ENCODE peak calls at places on chromosome 11, in ten cellular contexts. One of them, this sample, is unnamed.
A peak's percentile ranks its signal among the peaks of the same experiment; 100 is the strongest.

GRCh38 chr11:127939000-127939399 is 648.4 kb downstream of the ETS1 start:
- DNase-seq in T-helper 2 cell: no peak
- DNase-seq in Kasumi-1: no peak
- DNase-seq in ovary: no peak
- DNase-seq in NCI-H82: no peak
- DNase-seq in stimulated activated CD8-positive, alpha-beta memory T cell treated with anti-CD3 and anti-CD28 coated beads, Interleukin-2, amount 100 ng/mL, for 1 hour: no peak
- DNase-seq in prostate gland: no peak
- DNase-seq in NCI-H2081: no peak
- DNase-seq in germinal center: no peak
- DNase-seq in D721Med: no peak
- DNase-seq in this sample: no peak

GRCh38 chr11:102837151-102837550 is 6.3 kb downstream of the MMP3 start:
- DNase-seq in T-helper 2 cell: no peak
- DNase-seq in Kasumi-1: no peak
- DNase-seq in ovary: no peak
- DNase-seq in NCI-H82: no peak
- DNase-seq in stimulated activated CD8-positive, alpha-beta memory T cell treated with anti-CD3 and anti-CD28 coated beads, Interleukin-2, amount 100 ng/mL, for 1 hour: no peak
- DNase-seq in prostate gland: no peak
- DNase-seq in NCI-H2081: no peak
- DNase-seq in germinal center: no peak
- DNase-seq in D721Med: no peak
- DNase-seq in this sample: no peak

GRCh38 chr11:130001491-130002351 is 914 bp downstream of the PRDM10 start:
- DNase-seq in T-helper 2 cell: peak; percentile 60
- DNase-seq in Kasumi-1: peak; percentile 46
- DNase-seq in ovary: no peak
- DNase-seq in NCI-H82: peak; percentile 78
- DNase-seq in stimulated activated CD8-positive, alpha-beta memory T cell treated with anti-CD3 and anti-CD28 coated beads, Interleukin-2, amount 100 ng/mL, for 1 hour: no peak
- DNase-seq in prostate gland: peak; percentile 17
- DNase-seq in NCI-H2081: peak; percentile 54
- DNase-seq in germinal center: peak; percentile 35
- DNase-seq in D721Med: no peak
- DNase-seq in this sample: no peak

GRCh38 chr11:19209617-19210016 is 7.8 kb upstream of the CSRP3 start:
- DNase-seq in T-helper 2 cell: no peak
- DNase-seq in Kasumi-1: no peak
- DNase-seq in ovary: no peak
- DNase-seq in NCI-H82: no peak
- DNase-seq in stimulated activated CD8-positive, alpha-beta memory T cell treated with anti-CD3 and anti-CD28 coated beads, Interleukin-2, amount 100 ng/mL, for 1 hour: no peak
- DNase-seq in prostate gland: no peak
- DNase-seq in NCI-H2081: no peak
- DNase-seq in germinal center: no peak
- DNase-seq in D721Med: no peak
- DNase-seq in this sample: no peak

GRCh38 chr11:116861539-116861938 is 24.1 kb upstream of the APOA1 start:
- DNase-seq in T-helper 2 cell: no peak
- DNase-seq in Kasumi-1: no peak
- DNase-seq in ovary: no peak
- DNase-seq in NCI-H82: no peak
- DNase-seq in stimulated activated CD8-positive, alpha-beta memory T cell treated with anti-CD3 and anti-CD28 coated beads, Interleukin-2, amount 100 ng/mL, for 1 hour: no peak
- DNase-seq in prostate gland: no peak
- DNase-seq in NCI-H2081: no peak
- DNase-seq in germinal center: no peak
- DNase-seq in D721Med: no peak
- DNase-seq in this sample: no peak

GRCh38 chr11:34223021-34223813 is 117.8 kb downstream of the NAT10 start:
- DNase-seq in T-helper 2 cell: no peak
- DNase-seq in Kasumi-1: no peak
- DNase-seq in ovary: peak; percentile 54
- DNase-seq in NCI-H82: no peak
- DNase-seq in stimulated activated CD8-positive, alpha-beta memory T cell treated with anti-CD3 and anti-CD28 coated beads, Interleukin-2, amount 100 ng/mL, for 1 hour: no peak
- DNase-seq in prostate gland: peak; percentile 74
- DNase-seq in NCI-H2081: peak; percentile 19
- DNase-seq in germinal center: no peak
- DNase-seq in D721Med: no peak
- DNase-seq in this sample: no peak

GRCh38 chr11:114183041-114183511 is 113.1 kb upstream of the NNMT start:
- DNase-seq in T-helper 2 cell: peak; percentile 97
- DNase-seq in Kasumi-1: peak; percentile 4
- DNase-seq in ovary: no peak
- DNase-seq in NCI-H82: peak; percentile 24
- DNase-seq in stimulated activated CD8-positive, alpha-beta memory T cell treated with anti-CD3 and anti-CD28 coated beads, Interleukin-2, amount 100 ng/mL, for 1 hour: peak; percentile 47
- DNase-seq in prostate gland: no peak
- DNase-seq in NCI-H2081: no peak
- DNase-seq in germinal center: no peak
- DNase-seq in D721Med: no peak
- DNase-seq in this sample: peak; percentile 66

GRCh38 chr11:132095230-132096165 is 725.1 kb downstream of the NTM start:
- DNase-seq in T-helper 2 cell: no peak
- DNase-seq in Kasumi-1: no peak
- DNase-seq in ovary: no peak
- DNase-seq in NCI-H82: no peak
- DNase-seq in stimulated activated CD8-positive, alpha-beta memory T cell treated with anti-CD3 and anti-CD28 coated beads, Interleukin-2, amount 100 ng/mL, for 1 hour: no peak
- DNase-seq in prostate gland: no peak
- DNase-seq in NCI-H2081: no peak
- DNase-seq in germinal center: no peak
- DNase-seq in D721Med: no peak
- DNase-seq in this sample: no peak

GRCh38 chr11:111911563-111912401 is at the start of gene CRYAB:
- DNase-seq in T-helper 2 cell: no peak
- DNase-seq in Kasumi-1: no peak
- DNase-seq in ovary: peak; percentile 87
- DNase-seq in NCI-H82: peak; percentile 8
- DNase-seq in stimulated activated CD8-positive, alpha-beta memory T cell treated with anti-CD3 and anti-CD28 coated beads, Interleukin-2, amount 100 ng/mL, for 1 hour: no peak
- DNase-seq in prostate gland: peak; percentile 96
- DNase-seq in NCI-H2081: no peak
- DNase-seq in germinal center: no peak
- DNase-seq in D721Med: no peak
- DNase-seq in this sample: no peak

GRCh38 chr11:9066432-9066925 is 24.9 kb downstream of the SCUBE2 start:
- DNase-seq in T-helper 2 cell: no peak
- DNase-seq in Kasumi-1: no peak
- DNase-seq in ovary: no peak
- DNase-seq in NCI-H82: no peak
- DNase-seq in stimulated activated CD8-positive, alpha-beta memory T cell treated with anti-CD3 and anti-CD28 coated beads, Interleukin-2, amount 100 ng/mL, for 1 hour: no peak
- DNase-seq in prostate gland: no peak
- DNase-seq in NCI-H2081: no peak
- DNase-seq in germinal center: no peak
- DNase-seq in D721Med: no peak
- DNase-seq in this sample: no peak

GRCh38 chr11:76453248-76453647 is 8.4 kb downstream of the EMSY start:
- DNase-seq in T-helper 2 cell: no peak
- DNase-seq in Kasumi-1: no peak
- DNase-seq in ovary: no peak
- DNase-seq in NCI-H82: peak; percentile 16
- DNase-seq in stimulated activated CD8-positive, alpha-beta memory T cell treated with anti-CD3 and anti-CD28 coated beads, Interleukin-2, amount 100 ng/mL, for 1 hour: no peak
- DNase-seq in prostate gland: no peak
- DNase-seq in NCI-H2081: no peak
- DNase-seq in germinal center: no peak
- DNase-seq in D721Med: no peak
- DNase-seq in this sample: no peak

GRCh38 chr11:128694618-128695481 is 978 bp downstream of the FLI1 start:
- DNase-seq in T-helper 2 cell: peak; percentile 48
- DNase-seq in Kasumi-1: no peak
- DNase-seq in ovary: no peak
- DNase-seq in NCI-H82: no peak
- DNase-seq in stimulated activated CD8-positive, alpha-beta memory T cell treated with anti-CD3 and anti-CD28 coated beads, Interleukin-2, amount 100 ng/mL, for 1 hour: no peak
- DNase-seq in prostate gland: no peak
- DNase-seq in NCI-H2081: no peak
- DNase-seq in germinal center: peak; percentile 42
- DNase-seq in D721Med: no peak
- DNase-seq in this sample: peak; percentile 28